ENCODE peak calls at places on chromosomes 6 and 20, in seven cellular contexts. C, X, T, Q, B, V and Z are unnamed samples.

GRCh38 chr6:21791596-21791995 is 198.0 kb downstream of the SOX4 start:
- DNase-seq in V (no peak), B (no peak), C (no peak), T (no peak), Q (no peak), X (no peak), Z (no peak)

GRCh38 chr6:99412065-99412464 is 13.0 kb downstream of the PNISR start:
- DNase-seq in T (no peak), B (no peak), X (no peak), V (no peak), Q (no peak), C (no peak), Z (no peak)

GRCh38 chr6:63263456-63263855 is 52.2 kb downstream of the FKBP1C start:
- DNase-seq in C (no peak), V (no peak), X (no peak), T (no peak), Q (no peak), B (no peak), Z (no peak)

GRCh38 chr6:110653381-110653780 is 161.9 kb downstream of the CDK19 start:
- DNase-seq in V (peak), B (no peak), C (no peak), Q (no peak), T (no peak), X (no peak), Z (no peak)

GRCh38 chr20:50895111-50895830 is 36.0 kb downstream of the ADNP start:
- DNase-seq in Q (no peak), T (no peak), X (no peak), B (no peak), C (no peak), V (no peak), Z (no peak)

GRCh38 chr6:44696099-44696498 is 308.6 kb downstream of the CDC5L start:
- DNase-seq in V (no peak), X (no peak), Q (no peak), T (peak), C (no peak), B (no peak), Z (no peak)

GRCh38 chr6:32609731-32610640 is 20.3 kb upstream of the HLA-DRB1 start:
- DNase-seq in Q (no peak), X (no peak), C (peak), V (peak), T (peak), B (peak), Z (peak)

GRCh38 chr6:154683756-154684523 is 49.3 kb upstream of the SCAF8 start:
- DNase-seq in V (no peak), Q (no peak), C (no peak), T (peak), B (no peak), X (no peak), Z (no peak)

GRCh38 chr6:26216886-26217713 is 129.9 kb downstream of the HFE start:
- DNase-seq in T (peak), C (peak), X (peak), V (peak), Q (peak), B (no peak), Z (peak)

GRCh38 chr6:137332637-137333228 is 113.5 kb upstream of the IFNGR1 start:
- DNase-seq in C (no peak), V (no peak), X (no peak), B (no peak), Q (no peak), T (no peak), Z (no peak)

GRCh38 chr20:2124632-2125131 is 23.1 kb downstream of the STK35 start:
- DNase-seq in X (no peak), V (no peak), T (no peak), C (no peak), Q (no peak), B (no peak), Z (no peak)

GRCh38 chr6:152401978-152402377 is 235.2 kb downstream of the SYNE1 start:
- DNase-seq in T (no peak), V (no peak), X (no peak), B (no peak), C (no peak), Q (no peak), Z (no peak)

GRCh38 chr6:17043148-17043522 is 58.7 kb upstream of the STMND1 start:
- DNase-seq in C (no peak), T (no peak), V (no peak), Q (no peak), X (no peak), B (no peak), Z (no peak)

GRCh38 chr20:32589769-32590168 is 4.6 kb upstream of the NOL4L start:
- DNase-seq in C (no peak), B (no peak), X (no peak), Q (no peak), T (no peak), V (no peak), Z (no peak)

GRCh38 chr6:24643925-24644324 is 2.1 kb downstream of the KIAA0319 start:
- DNase-seq in C (no peak), Q (no peak), B (no peak), T (no peak), V (no peak), X (no peak), Z (no peak)

GRCh38 chr6:116101298-116101718 is 655 bp downstream of the NT5DC1 start:
- DNase-seq in Q (no peak), V (no peak), C (peak), T (no peak), B (no peak), X (no peak), Z (no peak)

GRCh38 chr6:41546475-41546865 is 289 bp downstream of the FOXP4 start:
- DNase-seq in T (no peak), V (no peak), X (peak), C (peak), Q (no peak), B (no peak), Z (no peak)

GRCh38 chr20:54195483-54196472 is 12.1 kb upstream of the PFDN4 start:
- DNase-seq in T (no peak), B (no peak), Q (no peak), C (no peak), X (no peak), V (no peak), Z (no peak)

GRCh38 chr20:35295058-35295457 is 2.8 kb upstream of the FAM83C start:
- DNase-seq in V (no peak), X (no peak), T (no peak), C (no peak), B (no peak), Q (no peak), Z (no peak)